ENCODE peak calls at places on chromosomes 3 and 15, in five cellular contexts. One of them, this sample, is unnamed.

GRCh38 chr3:88301273-88302002 is 151.7 kb downstream of the C3orf38 start:
- DNase-seq in mesenchymal stem cell: peak; percentile 33
- DNase-seq in neuronal stem cell: no peak
- DNase-seq in IMR-90: no peak
- DNase-seq in H1: no peak
- DNase-seq in this sample: no peak

GRCh38 chr3:77370413-77370812 is 330.5 kb downstream of the ROBO2 start:
- DNase-seq in mesenchymal stem cell: peak; percentile 37
- DNase-seq in H1: no peak
- DNase-seq in IMR-90: peak; percentile 76
- DNase-seq in neuronal stem cell: no peak
- DNase-seq in this sample: no peak

GRCh38 chr3:58306662-58307286 is 454 bp downstream of the HTD2 start:
- DNase-seq in mesenchymal stem cell: peak; percentile 65
- DNase-seq in H1: no peak
- DNase-seq in neuronal stem cell: no peak
- DNase-seq in IMR-90: peak; percentile 30
- DNase-seq in this sample: peak; percentile 15

GRCh38 chr3:141386611-141387110 is 18.4 kb downstream of the ZBTB38 start:
- DNase-seq in IMR-90: peak; percentile 83
- DNase-seq in neuronal stem cell: no peak
- DNase-seq in H1: no peak
- DNase-seq in mesenchymal stem cell: no peak
- DNase-seq in this sample: no peak

GRCh38 chr3:124845406-124845805 is 41.8 kb downstream of the ITGB5 start:
- DNase-seq in IMR-90: peak; percentile 90
- DNase-seq in H1: no peak
- DNase-seq in mesenchymal stem cell: peak; percentile 84
- DNase-seq in neuronal stem cell: no peak
- DNase-seq in this sample: no peak

GRCh38 chr15:76058714-76059319 is 968 bp upstream of the TMEM266 start:
- DNase-seq in mesenchymal stem cell: no peak
- DNase-seq in IMR-90: no peak
- DNase-seq in H1: no peak
- DNase-seq in neuronal stem cell: peak; percentile 15
- DNase-seq in this sample: no peak

GRCh38 chr15:57510647-57511046 is 81.1 kb upstream of the MYZAP start:
- DNase-seq in neuronal stem cell: no peak
- DNase-seq in mesenchymal stem cell: peak; percentile 72
- DNase-seq in H1: no peak
- DNase-seq in IMR-90: peak; percentile 93
- DNase-seq in this sample: no peak

GRCh38 chr15:28933710-28934445 is 48.1 kb downstream of the APBA2 start:
- DNase-seq in neuronal stem cell: no peak
- DNase-seq in H1: no peak
- DNase-seq in IMR-90: no peak
- DNase-seq in mesenchymal stem cell: no peak
- DNase-seq in this sample: no peak

GRCh38 chr3:8617921-8618320 is 26.7 kb downstream of the SSUH2 start:
- DNase-seq in IMR-90: no peak
- DNase-seq in neuronal stem cell: no peak
- DNase-seq in mesenchymal stem cell: no peak
- DNase-seq in H1: no peak
- DNase-seq in this sample: no peak

GRCh38 chr3:53616971-53617892 is 122.8 kb downstream of the CACNA1D start:
- DNase-seq in neuronal stem cell: no peak
- DNase-seq in IMR-90: no peak
- DNase-seq in H1: no peak
- DNase-seq in mesenchymal stem cell: no peak
- DNase-seq in this sample: no peak

GRCh38 chr15:99435138-99435695 is 130.6 kb upstream of the MEF2A start:
- DNase-seq in H1: no peak
- DNase-seq in neuronal stem cell: no peak
- DNase-seq in IMR-90: no peak
- DNase-seq in mesenchymal stem cell: no peak
- DNase-seq in this sample: no peak

GRCh38 chr3:9779721-9780450 is 10.1 kb upstream of the CAMK1 start:
- DNase-seq in neuronal stem cell: no peak
- DNase-seq in H1: no peak
- DNase-seq in mesenchymal stem cell: no peak
- DNase-seq in IMR-90: no peak
- DNase-seq in this sample: no peak

GRCh38 chr15:58065445-58066041 is at the start of gene ALDH1A2:
- DNase-seq in H1: no peak
- DNase-seq in neuronal stem cell: peak; percentile 26
- DNase-seq in mesenchymal stem cell: no peak
- DNase-seq in IMR-90: no peak
- DNase-seq in this sample: no peak

GRCh38 chr3:183038221-183038620 is 57.9 kb upstream of the DCUN1D1 start:
- DNase-seq in neuronal stem cell: no peak
- DNase-seq in H1: no peak
- DNase-seq in IMR-90: no peak
- DNase-seq in mesenchymal stem cell: no peak
- DNase-seq in this sample: no peak

GRCh38 chr3:193605876-193606275 is 12.9 kb downstream of the OPA1 start:
- DNase-seq in H1: peak; percentile 29
- DNase-seq in IMR-90: peak; percentile 65
- DNase-seq in mesenchymal stem cell: peak; percentile 77
- DNase-seq in neuronal stem cell: peak; percentile 36
- DNase-seq in this sample: peak; percentile 37

GRCh38 chr15:34999906-35000305 is 11.8 kb upstream of the ZNF770 start:
- DNase-seq in H1: no peak
- DNase-seq in IMR-90: no peak
- DNase-seq in mesenchymal stem cell: no peak
- DNase-seq in neuronal stem cell: no peak
- DNase-seq in this sample: no peak

GRCh38 chr3:159443266-159443665 is 545.4 kb upstream of the IL12A start:
- DNase-seq in H1: no peak
- DNase-seq in IMR-90: peak; percentile 43
- DNase-seq in mesenchymal stem cell: no peak
- DNase-seq in neuronal stem cell: no peak
- DNase-seq in this sample: no peak

GRCh38 chr3:139418144-139418543 is 28.7 kb upstream of the COPB2 start:
- DNase-seq in mesenchymal stem cell: no peak
- DNase-seq in IMR-90: no peak
- DNase-seq in neuronal stem cell: no peak
- DNase-seq in H1: no peak
- DNase-seq in this sample: no peak

GRCh38 chr3:78701537-78701936 is 1066.3 kb downstream of the ROBO1 start:
- DNase-seq in H1: no peak
- DNase-seq in mesenchymal stem cell: no peak
- DNase-seq in IMR-90: no peak
- DNase-seq in neuronal stem cell: no peak
- DNase-seq in this sample: no peak

GRCh38 chr15:87573534-87573933 is 683.0 kb downstream of the NTRK3 start:
- DNase-seq in mesenchymal stem cell: no peak
- DNase-seq in neuronal stem cell: no peak
- DNase-seq in IMR-90: no peak
- DNase-seq in H1: no peak
- DNase-seq in this sample: no peak

GRCh38 chr3:123564056-123564455 is 20.8 kb downstream of the HACD2 start:
- DNase-seq in neuronal stem cell: no peak
- DNase-seq in mesenchymal stem cell: no peak
- DNase-seq in IMR-90: no peak
- DNase-seq in H1: no peak
- DNase-seq in this sample: peak; percentile 55

GRCh38 chr3:12750658-12751071 is 8.4 kb downstream of the TMEM40 start:
- DNase-seq in mesenchymal stem cell: peak; percentile 71
- DNase-seq in IMR-90: peak; percentile 64
- DNase-seq in neuronal stem cell: no peak
- DNase-seq in H1: no peak
- DNase-seq in this sample: peak; percentile 36

GRCh38 chr15:88391006-88391405 is 76.2 kb downstream of the MRPL46 start:
- DNase-seq in mesenchymal stem cell: no peak
- DNase-seq in H1: no peak
- DNase-seq in neuronal stem cell: no peak
- DNase-seq in IMR-90: no peak
- DNase-seq in this sample: no peak

GRCh38 chr3:114582929-114583328 is 289.1 kb downstream of the TIGIT start:
- DNase-seq in H1: no peak
- DNase-seq in IMR-90: no peak
- DNase-seq in neuronal stem cell: no peak
- DNase-seq in mesenchymal stem cell: no peak
- DNase-seq in this sample: no peak

GRCh38 chr15:81108427-81108826 is 25.6 kb upstream of the CFAP161 start:
- DNase-seq in neuronal stem cell: no peak
- DNase-seq in mesenchymal stem cell: peak; percentile 4
- DNase-seq in H1: no peak
- DNase-seq in IMR-90: no peak
- DNase-seq in this sample: no peak

GRCh38 chr3:25288416-25288815 is 139.6 kb upstream of the RARB start:
- DNase-seq in mesenchymal stem cell: no peak
- DNase-seq in neuronal stem cell: no peak
- DNase-seq in H1: no peak
- DNase-seq in IMR-90: no peak
- DNase-seq in this sample: no peak

GRCh38 chr15:41556657-41557056 is 2.4 kb upstream of the TYRO3 start:
- DNase-seq in IMR-90: no peak
- DNase-seq in neuronal stem cell: no peak
- DNase-seq in H1: no peak
- DNase-seq in mesenchymal stem cell: no peak
- DNase-seq in this sample: no peak

GRCh38 chr3:157070600-157070999 is 89.3 kb downstream of the CCNL1 start:
- DNase-seq in IMR-90: peak; percentile 22
- DNase-seq in H1: no peak
- DNase-seq in neuronal stem cell: no peak
- DNase-seq in mesenchymal stem cell: no peak
- DNase-seq in this sample: no peak

GRCh38 chr3:157174265-157174615 is 14.3 kb upstream of the CCNL1 start:
- DNase-seq in IMR-90: no peak
- DNase-seq in H1: no peak
- DNase-seq in mesenchymal stem cell: no peak
- DNase-seq in neuronal stem cell: no peak
- DNase-seq in this sample: peak; percentile 48

GRCh38 chr15:36589971-36590370 is 10.5 kb downstream of the CDIN1 start:
- DNase-seq in H1: no peak
- DNase-seq in neuronal stem cell: no peak
- DNase-seq in mesenchymal stem cell: peak; percentile 40
- DNase-seq in IMR-90: peak; percentile 50
- DNase-seq in this sample: no peak

GRCh38 chr3:127033171-127033570 is 50.3 kb downstream of the PLXNA1 start:
- DNase-seq in IMR-90: no peak
- DNase-seq in mesenchymal stem cell: no peak
- DNase-seq in H1: no peak
- DNase-seq in neuronal stem cell: no peak
- DNase-seq in this sample: no peak

GRCh38 chr15:82540055-82540983 is at the start of gene RPS17:
- DNase-seq in mesenchymal stem cell: peak; percentile 95
- DNase-seq in IMR-90: peak; percentile 93
- DNase-seq in neuronal stem cell: peak; percentile 92
- DNase-seq in H1: peak; percentile 91
- DNase-seq in this sample: peak; percentile 94

GRCh38 chr3:183825380-183826161 is at the start of gene MAP6D1:
- DNase-seq in mesenchymal stem cell: peak; percentile 63
- DNase-seq in neuronal stem cell: peak; percentile 68
- DNase-seq in H1: peak; percentile 31
- DNase-seq in IMR-90: peak; percentile 46
- DNase-seq in this sample: peak; percentile 66

GRCh38 chr3:38171622-38172021 is 6.3 kb downstream of the OXSR1 start:
- DNase-seq in H1: no peak
- DNase-seq in neuronal stem cell: no peak
- DNase-seq in mesenchymal stem cell: no peak
- DNase-seq in IMR-90: no peak
- DNase-seq in this sample: no peak

GRCh38 chr3:38165722-38166387 is 518 bp downstream of the OXSR1 start:
- DNase-seq in mesenchymal stem cell: peak; percentile 73
- DNase-seq in neuronal stem cell: no peak
- DNase-seq in IMR-90: peak; percentile 46
- DNase-seq in H1: no peak
- DNase-seq in this sample: no peak

GRCh38 chr3:38168151-38168987 is 3.0 kb downstream of the OXSR1 start:
- DNase-seq in mesenchymal stem cell: peak; percentile 65
- DNase-seq in H1: no peak
- DNase-seq in neuronal stem cell: no peak
- DNase-seq in IMR-90: peak; percentile 67
- DNase-seq in this sample: peak; percentile 46

GRCh38 chr3:38170722-38171121 is 5.4 kb downstream of the OXSR1 start:
- DNase-seq in IMR-90: no peak
- DNase-seq in mesenchymal stem cell: no peak
- DNase-seq in H1: no peak
- DNase-seq in neuronal stem cell: no peak
- DNase-seq in this sample: no peak

DNA sequence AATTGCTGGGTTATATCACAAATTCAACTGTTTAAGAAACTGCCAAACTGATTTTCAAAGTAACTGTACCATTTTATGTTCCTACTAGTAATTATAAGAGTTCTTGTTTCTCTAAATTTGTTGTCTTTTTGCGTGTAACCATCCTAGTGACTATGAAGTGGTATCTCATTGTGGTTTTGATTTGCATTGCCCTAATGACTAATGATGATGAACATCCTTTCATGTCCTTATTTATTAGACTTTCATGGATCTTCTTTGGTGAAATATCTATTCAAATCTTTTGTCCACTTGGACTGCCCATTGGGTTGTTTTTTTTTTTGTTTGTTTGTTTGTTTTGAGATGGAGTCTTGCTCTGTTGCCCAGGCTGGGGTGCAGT is 3.6 kb downstream of the OXSR1 start:
- DNase-seq in IMR-90: peak; percentile 39
- DNase-seq in neuronal stem cell: no peak
- DNase-seq in H1: no peak
- DNase-seq in mesenchymal stem cell: peak; percentile 61
- DNase-seq in this sample: no peak
- H3K9ac ChIP-seq in IMR-90: no peak overlapping the region
- H3K9ac ChIP-seq in neuronal stem cell: no peak overlapping the region
- H3K9ac ChIP-seq in H1: no peak overlapping the region
- H3K9ac ChIP-seq in mesenchymal stem cell: peak overlapping the region; percentile 82
- H3K9ac ChIP-seq in this sample: no peak overlapping the region

GRCh38 chr3:71225951-71226564 is 357.5 kb downstream of the FOXP1 start:
- DNase-seq in neuronal stem cell: no peak
- DNase-seq in H1: no peak
- DNase-seq in mesenchymal stem cell: no peak
- DNase-seq in IMR-90: peak; percentile 38
- DNase-seq in this sample: no peak
- H3K4me3 ChIP-seq in neuronal stem cell: no peak overlapping the region
- H3K4me3 ChIP-seq in H1: no peak overlapping the region
- H3K4me3 ChIP-seq in mesenchymal stem cell: no peak overlapping the region
- H3K4me3 ChIP-seq in IMR-90: peak overlapping the region; percentile 35
- H3K4me3 ChIP-seq in this sample: no peak overlapping the region

GRCh38 chr3:50675179-50676030 is 678 bp downstream of the DOCK3 start:
- DNase-seq in mesenchymal stem cell: no peak
- DNase-seq in neuronal stem cell: peak; percentile 56
- DNase-seq in H1: no peak
- DNase-seq in IMR-90: no peak
- DNase-seq in this sample: peak; percentile 25
- H3K14ac ChIP-seq in mesenchymal stem cell: no peak overlapping the region
- H3K14ac ChIP-seq in neuronal stem cell: no peak overlapping the region
- H3K14ac ChIP-seq in H1: no peak overlapping the region
- H3K14ac ChIP-seq in IMR-90: no peak overlapping the region
- H3K14ac ChIP-seq in this sample: peak overlapping the region; percentile 80

DNA sequence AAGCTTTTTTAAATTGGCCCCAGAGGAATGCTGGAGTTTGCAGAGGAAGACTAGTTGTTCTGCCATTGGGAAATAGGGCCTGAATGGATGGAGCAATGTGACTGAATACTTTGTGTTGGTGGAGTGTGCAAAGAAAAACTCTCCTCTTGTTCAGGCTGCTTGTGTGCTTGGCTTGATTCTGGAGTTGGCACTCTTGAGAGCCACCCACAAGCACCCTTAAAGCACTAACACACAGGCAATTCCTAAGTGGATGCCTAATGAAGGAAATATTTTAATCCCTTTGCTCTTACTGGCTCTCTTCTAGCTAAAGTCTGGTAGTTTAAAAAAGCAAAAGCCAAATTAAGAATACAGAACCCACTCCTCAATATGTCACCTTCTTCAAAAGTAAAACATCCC is 304.4 kb upstream of the C2CD4B start:
- DNase-seq in IMR-90: peak; percentile 47
- DNase-seq in H1: no peak
- DNase-seq in neuronal stem cell: no peak
- DNase-seq in mesenchymal stem cell: peak; percentile 48
- DNase-seq in this sample: no peak
- H3K9ac ChIP-seq in IMR-90: no peak overlapping the region
- H3K9ac ChIP-seq in H1: no peak overlapping the region
- H3K9ac ChIP-seq in neuronal stem cell: no peak overlapping the region
- H3K9ac ChIP-seq in mesenchymal stem cell: peak overlapping the region; percentile 73
- H3K9ac ChIP-seq in this sample: no peak overlapping the region